ENCODE peak calls at places on chromosomes 4 and X, in eight cellular contexts. One of them, this sample, is unnamed.
A peak's percentile ranks its signal among the peaks of the same experiment; 100 is the strongest.

GRCh38 chrX:40172169-40172979 is 74.6 kb upstream of the BCOR start:
- DNase-seq in GDM1: no peak
- DNase-seq in T-helper 2 cell: no peak
- DNase-seq in heart left ventricle: peak; percentile 73
- DNase-seq in stimulated activated CD4-positive, alpha-beta T cell treated with anti-CD3 and anti-CD28 coated beads, Interleukin-2, amount 100 ng/mL, for 48 hours: no peak
- DNase-seq in cerebellum: peak; percentile 35
- DNase-seq in NCI-H510A treated with DMSO at 0.1 percent for 48 hours: no peak
- DNase-seq in AML-193: no peak
- DNase-seq in this sample: no peak

GRCh38 chrX:38233891-38234807 is 13.5 kb upstream of the SRPX start:
- DNase-seq in GDM1: no peak
- DNase-seq in T-helper 2 cell: no peak
- DNase-seq in heart left ventricle: peak; percentile 20
- DNase-seq in stimulated activated CD4-positive, alpha-beta T cell treated with anti-CD3 and anti-CD28 coated beads, Interleukin-2, amount 100 ng/mL, for 48 hours: no peak
- DNase-seq in cerebellum: no peak
- DNase-seq in NCI-H510A treated with DMSO at 0.1 percent for 48 hours: no peak
- DNase-seq in AML-193: no peak
- DNase-seq in this sample: no peak

GRCh38 chr4:116925900-116926457 is 159.4 kb downstream of the TRAM1L1 start:
- DNase-seq in GDM1: no peak
- DNase-seq in T-helper 2 cell: no peak
- DNase-seq in heart left ventricle: no peak
- DNase-seq in stimulated activated CD4-positive, alpha-beta T cell treated with anti-CD3 and anti-CD28 coated beads, Interleukin-2, amount 100 ng/mL, for 48 hours: no peak
- DNase-seq in cerebellum: peak; percentile 24
- DNase-seq in NCI-H510A treated with DMSO at 0.1 percent for 48 hours: no peak
- DNase-seq in AML-193: no peak
- DNase-seq in this sample: no peak

GRCh38 chr4:38046735-38047487 is 86.7 kb downstream of the PTTG2 start:
- DNase-seq in GDM1: peak; percentile 11
- DNase-seq in T-helper 2 cell: no peak
- DNase-seq in heart left ventricle: no peak
- DNase-seq in stimulated activated CD4-positive, alpha-beta T cell treated with anti-CD3 and anti-CD28 coated beads, Interleukin-2, amount 100 ng/mL, for 48 hours: no peak
- DNase-seq in cerebellum: no peak
- DNase-seq in NCI-H510A treated with DMSO at 0.1 percent for 48 hours: peak; percentile 28
- DNase-seq in AML-193: no peak
- DNase-seq in this sample: no peak

GRCh38 chr4:79865253-79865652 is 207.8 kb downstream of the ANTXR2 start:
- DNase-seq in GDM1: no peak
- DNase-seq in T-helper 2 cell: no peak
- DNase-seq in heart left ventricle: no peak
- DNase-seq in stimulated activated CD4-positive, alpha-beta T cell treated with anti-CD3 and anti-CD28 coated beads, Interleukin-2, amount 100 ng/mL, for 48 hours: no peak
- DNase-seq in cerebellum: no peak
- DNase-seq in NCI-H510A treated with DMSO at 0.1 percent for 48 hours: no peak
- DNase-seq in AML-193: no peak
- DNase-seq in this sample: no peak

GRCh38 chr4:24613474-24613873 is 29.1 kb upstream of the DHX15 start:
- DNase-seq in GDM1: no peak
- DNase-seq in T-helper 2 cell: no peak
- DNase-seq in heart left ventricle: no peak
- DNase-seq in stimulated activated CD4-positive, alpha-beta T cell treated with anti-CD3 and anti-CD28 coated beads, Interleukin-2, amount 100 ng/mL, for 48 hours: no peak
- DNase-seq in cerebellum: no peak
- DNase-seq in NCI-H510A treated with DMSO at 0.1 percent for 48 hours: no peak
- DNase-seq in AML-193: no peak
- DNase-seq in this sample: no peak

GRCh38 chr4:149140841-149141240 is 674.8 kb downstream of the IQCM start:
- DNase-seq in GDM1: no peak
- DNase-seq in T-helper 2 cell: no peak
- DNase-seq in heart left ventricle: no peak
- DNase-seq in stimulated activated CD4-positive, alpha-beta T cell treated with anti-CD3 and anti-CD28 coated beads, Interleukin-2, amount 100 ng/mL, for 48 hours: no peak
- DNase-seq in cerebellum: no peak
- DNase-seq in NCI-H510A treated with DMSO at 0.1 percent for 48 hours: no peak
- DNase-seq in AML-193: no peak
- DNase-seq in this sample: no peak

GRCh38 chrX:599837-600715 is 30.5 kb upstream of the SHOX start:
- DNase-seq in GDM1: no peak
- DNase-seq in T-helper 2 cell: no peak
- DNase-seq in heart left ventricle: no peak
- DNase-seq in stimulated activated CD4-positive, alpha-beta T cell treated with anti-CD3 and anti-CD28 coated beads, Interleukin-2, amount 100 ng/mL, for 48 hours: no peak
- DNase-seq in cerebellum: no peak
- DNase-seq in NCI-H510A treated with DMSO at 0.1 percent for 48 hours: no peak
- DNase-seq in AML-193: no peak
- DNase-seq in this sample: no peak

GRCh38 chrX:20906571-20906970 is 467.6 kb upstream of the CNKSR2 start:
- DNase-seq in GDM1: no peak
- DNase-seq in T-helper 2 cell: no peak
- DNase-seq in heart left ventricle: no peak
- DNase-seq in stimulated activated CD4-positive, alpha-beta T cell treated with anti-CD3 and anti-CD28 coated beads, Interleukin-2, amount 100 ng/mL, for 48 hours: no peak
- DNase-seq in cerebellum: no peak
- DNase-seq in NCI-H510A treated with DMSO at 0.1 percent for 48 hours: no peak
- DNase-seq in AML-193: no peak
- DNase-seq in this sample: no peak

GRCh38 chrX:318068-318738 is 393 bp downstream of the GTPBP6 start:
- DNase-seq in GDM1: no peak
- DNase-seq in T-helper 2 cell: peak; percentile 98
- DNase-seq in heart left ventricle: peak; percentile 97
- DNase-seq in stimulated activated CD4-positive, alpha-beta T cell treated with anti-CD3 and anti-CD28 coated beads, Interleukin-2, amount 100 ng/mL, for 48 hours: peak; percentile 96
- DNase-seq in cerebellum: peak; percentile 96
- DNase-seq in NCI-H510A treated with DMSO at 0.1 percent for 48 hours: no peak
- DNase-seq in AML-193: no peak
- DNase-seq in this sample: peak; percentile 96

GRCh38 chr4:27917381-27917780 is 1056.7 kb downstream of the STIM2 start:
- DNase-seq in GDM1: no peak
- DNase-seq in T-helper 2 cell: no peak
- DNase-seq in heart left ventricle: no peak
- DNase-seq in stimulated activated CD4-positive, alpha-beta T cell treated with anti-CD3 and anti-CD28 coated beads, Interleukin-2, amount 100 ng/mL, for 48 hours: no peak
- DNase-seq in cerebellum: no peak
- DNase-seq in NCI-H510A treated with DMSO at 0.1 percent for 48 hours: no peak
- DNase-seq in AML-193: no peak
- DNase-seq in this sample: no peak

GRCh38 chr4:4831825-4832224 is 27.6 kb upstream of the MSX1 start:
- DNase-seq in GDM1: no peak
- DNase-seq in T-helper 2 cell: no peak
- DNase-seq in heart left ventricle: no peak
- DNase-seq in stimulated activated CD4-positive, alpha-beta T cell treated with anti-CD3 and anti-CD28 coated beads, Interleukin-2, amount 100 ng/mL, for 48 hours: no peak
- DNase-seq in cerebellum: no peak
- DNase-seq in NCI-H510A treated with DMSO at 0.1 percent for 48 hours: no peak
- DNase-seq in AML-193: no peak
- DNase-seq in this sample: no peak

GRCh38 chr4:2046031-2046961 is 12.8 kb upstream of the NAT8L start:
- DNase-seq in GDM1: no peak
- DNase-seq in T-helper 2 cell: no peak
- DNase-seq in heart left ventricle: no peak
- DNase-seq in stimulated activated CD4-positive, alpha-beta T cell treated with anti-CD3 and anti-CD28 coated beads, Interleukin-2, amount 100 ng/mL, for 48 hours: no peak
- DNase-seq in cerebellum: peak; percentile 29
- DNase-seq in NCI-H510A treated with DMSO at 0.1 percent for 48 hours: no peak
- DNase-seq in AML-193: no peak
- DNase-seq in this sample: no peak

GRCh38 chr4:183503497-183504063 is 1.3 kb upstream of the ING2 start:
- DNase-seq in GDM1: no peak
- DNase-seq in T-helper 2 cell: no peak
- DNase-seq in heart left ventricle: no peak
- DNase-seq in stimulated activated CD4-positive, alpha-beta T cell treated with anti-CD3 and anti-CD28 coated beads, Interleukin-2, amount 100 ng/mL, for 48 hours: no peak
- DNase-seq in cerebellum: no peak
- DNase-seq in NCI-H510A treated with DMSO at 0.1 percent for 48 hours: no peak
- DNase-seq in AML-193: no peak
- DNase-seq in this sample: no peak

GRCh38 chrX:24482823-24483410 is 17.8 kb downstream of the PDK3 start:
- DNase-seq in GDM1: no peak
- DNase-seq in T-helper 2 cell: no peak
- DNase-seq in heart left ventricle: no peak
- DNase-seq in stimulated activated CD4-positive, alpha-beta T cell treated with anti-CD3 and anti-CD28 coated beads, Interleukin-2, amount 100 ng/mL, for 48 hours: no peak
- DNase-seq in cerebellum: no peak
- DNase-seq in NCI-H510A treated with DMSO at 0.1 percent for 48 hours: no peak
- DNase-seq in AML-193: no peak
- DNase-seq in this sample: no peak

GRCh38 chr4:182447938-182448280 is 204.7 kb downstream of the TENM3 start:
- DNase-seq in GDM1: no peak
- DNase-seq in T-helper 2 cell: no peak
- DNase-seq in heart left ventricle: no peak
- DNase-seq in stimulated activated CD4-positive, alpha-beta T cell treated with anti-CD3 and anti-CD28 coated beads, Interleukin-2, amount 100 ng/mL, for 48 hours: no peak
- DNase-seq in cerebellum: peak; percentile 31
- DNase-seq in NCI-H510A treated with DMSO at 0.1 percent for 48 hours: no peak
- DNase-seq in AML-193: no peak
- DNase-seq in this sample: no peak

GRCh38 chrX:57516491-57516890 is 75.3 kb upstream of the ZXDB start:
- DNase-seq in GDM1: no peak
- DNase-seq in T-helper 2 cell: no peak
- DNase-seq in heart left ventricle: no peak
- DNase-seq in stimulated activated CD4-positive, alpha-beta T cell treated with anti-CD3 and anti-CD28 coated beads, Interleukin-2, amount 100 ng/mL, for 48 hours: no peak
- DNase-seq in cerebellum: no peak
- DNase-seq in NCI-H510A treated with DMSO at 0.1 percent for 48 hours: no peak
- DNase-seq in AML-193: no peak
- DNase-seq in this sample: no peak

GRCh38 chrX:47776301-47776700 is 60.4 kb upstream of the ZNF81 start:
- DNase-seq in GDM1: no peak
- DNase-seq in T-helper 2 cell: no peak
- DNase-seq in heart left ventricle: no peak
- DNase-seq in stimulated activated CD4-positive, alpha-beta T cell treated with anti-CD3 and anti-CD28 coated beads, Interleukin-2, amount 100 ng/mL, for 48 hours: no peak
- DNase-seq in cerebellum: no peak
- DNase-seq in NCI-H510A treated with DMSO at 0.1 percent for 48 hours: no peak
- DNase-seq in AML-193: no peak
- DNase-seq in this sample: no peak

GRCh38 chr4:24664956-24665355 is 80.6 kb upstream of the DHX15 start:
- DNase-seq in GDM1: no peak
- DNase-seq in T-helper 2 cell: no peak
- DNase-seq in heart left ventricle: no peak
- DNase-seq in stimulated activated CD4-positive, alpha-beta T cell treated with anti-CD3 and anti-CD28 coated beads, Interleukin-2, amount 100 ng/mL, for 48 hours: no peak
- DNase-seq in cerebellum: no peak
- DNase-seq in NCI-H510A treated with DMSO at 0.1 percent for 48 hours: no peak
- DNase-seq in AML-193: no peak
- DNase-seq in this sample: no peak

GRCh38 chrX:118226060-118226428 is 109.4 kb upstream of the KLHL13 start:
- DNase-seq in GDM1: no peak
- DNase-seq in T-helper 2 cell: no peak
- DNase-seq in heart left ventricle: no peak
- DNase-seq in stimulated activated CD4-positive, alpha-beta T cell treated with anti-CD3 and anti-CD28 coated beads, Interleukin-2, amount 100 ng/mL, for 48 hours: no peak
- DNase-seq in cerebellum: peak; percentile 5
- DNase-seq in NCI-H510A treated with DMSO at 0.1 percent for 48 hours: peak; percentile 44
- DNase-seq in AML-193: no peak
- DNase-seq in this sample: no peak

GRCh38 chr4:173442223-173442932 is 43.5 kb upstream of the SCRG1 start:
- DNase-seq in GDM1: no peak
- DNase-seq in T-helper 2 cell: no peak
- DNase-seq in heart left ventricle: no peak
- DNase-seq in stimulated activated CD4-positive, alpha-beta T cell treated with anti-CD3 and anti-CD28 coated beads, Interleukin-2, amount 100 ng/mL, for 48 hours: no peak
- DNase-seq in cerebellum: no peak
- DNase-seq in NCI-H510A treated with DMSO at 0.1 percent for 48 hours: no peak
- DNase-seq in AML-193: no peak
- DNase-seq in this sample: no peak

GRCh38 chr4:24624381-24624780 is 40.0 kb upstream of the DHX15 start:
- DNase-seq in GDM1: no peak
- DNase-seq in T-helper 2 cell: no peak
- DNase-seq in heart left ventricle: no peak
- DNase-seq in stimulated activated CD4-positive, alpha-beta T cell treated with anti-CD3 and anti-CD28 coated beads, Interleukin-2, amount 100 ng/mL, for 48 hours: no peak
- DNase-seq in cerebellum: no peak
- DNase-seq in NCI-H510A treated with DMSO at 0.1 percent for 48 hours: no peak
- DNase-seq in AML-193: no peak
- DNase-seq in this sample: no peak

GRCh38 chr4:182339246-182339645 is 96.0 kb downstream of the TENM3 start:
- DNase-seq in GDM1: no peak
- DNase-seq in T-helper 2 cell: no peak
- DNase-seq in heart left ventricle: no peak
- DNase-seq in stimulated activated CD4-positive, alpha-beta T cell treated with anti-CD3 and anti-CD28 coated beads, Interleukin-2, amount 100 ng/mL, for 48 hours: no peak
- DNase-seq in cerebellum: no peak
- DNase-seq in NCI-H510A treated with DMSO at 0.1 percent for 48 hours: no peak
- DNase-seq in AML-193: no peak
- DNase-seq in this sample: no peak

GRCh38 chrX:104488811-104489210 is 77.2 kb upstream of the IL1RAPL2 start:
- DNase-seq in GDM1: no peak
- DNase-seq in T-helper 2 cell: no peak
- DNase-seq in heart left ventricle: no peak
- DNase-seq in stimulated activated CD4-positive, alpha-beta T cell treated with anti-CD3 and anti-CD28 coated beads, Interleukin-2, amount 100 ng/mL, for 48 hours: no peak
- DNase-seq in cerebellum: no peak
- DNase-seq in NCI-H510A treated with DMSO at 0.1 percent for 48 hours: no peak
- DNase-seq in AML-193: no peak
- DNase-seq in this sample: no peak

GRCh38 chr4:108029731-108030130 is 40.0 kb downstream of the HADH start:
- DNase-seq in GDM1: no peak
- DNase-seq in T-helper 2 cell: no peak
- DNase-seq in heart left ventricle: no peak
- DNase-seq in stimulated activated CD4-positive, alpha-beta T cell treated with anti-CD3 and anti-CD28 coated beads, Interleukin-2, amount 100 ng/mL, for 48 hours: no peak
- DNase-seq in cerebellum: no peak
- DNase-seq in NCI-H510A treated with DMSO at 0.1 percent for 48 hours: no peak
- DNase-seq in AML-193: no peak
- DNase-seq in this sample: no peak

GRCh38 chr4:183409463-183409862 is 35.0 kb upstream of the CDKN2AIP start:
- DNase-seq in GDM1: no peak
- DNase-seq in T-helper 2 cell: no peak
- DNase-seq in heart left ventricle: no peak
- DNase-seq in stimulated activated CD4-positive, alpha-beta T cell treated with anti-CD3 and anti-CD28 coated beads, Interleukin-2, amount 100 ng/mL, for 48 hours: no peak
- DNase-seq in cerebellum: no peak
- DNase-seq in NCI-H510A treated with DMSO at 0.1 percent for 48 hours: no peak
- DNase-seq in AML-193: no peak
- DNase-seq in this sample: no peak

GRCh38 chr4:158371158-158371557 is 150.5 kb upstream of the RXFP1 start:
- DNase-seq in GDM1: no peak
- DNase-seq in T-helper 2 cell: no peak
- DNase-seq in heart left ventricle: no peak
- DNase-seq in stimulated activated CD4-positive, alpha-beta T cell treated with anti-CD3 and anti-CD28 coated beads, Interleukin-2, amount 100 ng/mL, for 48 hours: no peak
- DNase-seq in cerebellum: no peak
- DNase-seq in NCI-H510A treated with DMSO at 0.1 percent for 48 hours: no peak
- DNase-seq in AML-193: no peak
- DNase-seq in this sample: no peak

GRCh38 chr4:158125325-158125724 is 47.5 kb downstream of the GASK1B start:
- DNase-seq in GDM1: no peak
- DNase-seq in T-helper 2 cell: no peak
- DNase-seq in heart left ventricle: no peak
- DNase-seq in stimulated activated CD4-positive, alpha-beta T cell treated with anti-CD3 and anti-CD28 coated beads, Interleukin-2, amount 100 ng/mL, for 48 hours: no peak
- DNase-seq in cerebellum: no peak
- DNase-seq in NCI-H510A treated with DMSO at 0.1 percent for 48 hours: no peak
- DNase-seq in AML-193: no peak
- DNase-seq in this sample: no peak